ENCODE peak calls at places on chromosomes 3 and 15, in nine cellular contexts. R is EH; X is activated CD4-positive, CD25-positive, alpha-beta regulatory T cell; M is stimulated activated CD4-positive, alpha-beta T cell treated with anti-CD3 and anti-CD28 coated beads, Interleukin-15, amount 100 ng/mL, for 1 hour; L is A549; D is cardiac muscle cell; Y is coronary artery; V is GM04504; J is NCI-H1105. S is an unnamed sample.

GRCh38 chr15:71806452-71806931 is 3.9 kb upstream of the NR2E3 start:
- DNase-seq in R (peak), X (no peak), M (no peak), L (no peak), D (peak), Y (no peak), V (peak), J (no peak), S (peak)

GRCh38 chr15:33581032-33581431 is 270.3 kb downstream of the RYR3 start:
- DNase-seq in R (peak), X (no peak), M (no peak), L (no peak), D (peak), Y (no peak), V (no peak), J (no peak), S (peak)

GRCh38 chr3:46925585-46925934 is 48.0 kb downstream of the PTH1R start:
- DNase-seq in R (no peak), X (no peak), M (no peak), L (no peak), D (no peak), Y (no peak), V (no peak), J (no peak), S (no peak)

GRCh38 chr3:124592658-124593441 is 137.4 kb upstream of the UMPS start:
- DNase-seq in R (no peak), X (no peak), M (no peak), L (no peak), D (no peak), Y (no peak), V (no peak), J (peak), S (no peak)

GRCh38 chr3:155079795-155080546 is at the start of gene MME:
- DNase-seq in R (peak), X (no peak), M (no peak), L (no peak), D (peak), Y (no peak), V (peak), J (peak), S (peak)

GRCh38 chr15:41020311-41020710 is 67.0 kb downstream of the CHAC1 start:
- DNase-seq in R (peak), X (no peak), M (no peak), L (no peak), D (no peak), Y (no peak), V (no peak), J (no peak), S (no peak)

GRCh38 chr3:111616417-111617105 is 21.4 kb upstream of the ZBED2 start:
- DNase-seq in R (peak), X (peak), M (peak), L (no peak), D (no peak), Y (no peak), V (peak), J (no peak), S (peak)

GRCh38 chr3:56291244-56291680 is 177.0 kb downstream of the ERC2 start:
- DNase-seq in R (no peak), X (no peak), M (no peak), L (no peak), D (no peak), Y (no peak), V (no peak), J (no peak), S (peak)

S was measured in choroid plexus epithelial cell.